ENCODE peak calls at places on chromosomes 12 and 14, in seven cellular contexts. Q is cardiac muscle cell; K is CD4-positive, alpha-beta T cell; F is Caki2; M is neural crest cell; U is NCI-H524 treated with DMSO at 0.1 percent for 48 hours; L is T-cell. N is an unnamed sample.

GRCh38 chr14:76961631-76962302 is 66.7 kb downstream of the IRF2BPL start:
- DNase-seq in Q (peak), K (peak), F (peak), M (peak), U (no peak), L (peak), N (peak)

GRCh38 chr14:36027354-36027753 is 149.2 kb downstream of the PTCSC3 start:
- DNase-seq in Q (no peak), K (no peak), F (no peak), M (no peak), U (no peak), L (no peak), N (no peak)

GRCh38 chr14:95023886-95024285 is 133.4 kb downstream of the DICER1 start:
- DNase-seq in Q (peak), K (no peak), F (no peak), M (no peak), U (no peak), L (no peak), N (peak)

GRCh38 chr12:32379213-32379612 is 20.1 kb upstream of the FGD4 start:
- DNase-seq in Q (no peak), K (no peak), F (no peak), M (no peak), U (no peak), L (no peak), N (no peak)

GRCh38 chr12:96434107-96434506 is 33.9 kb upstream of the CDK17 start:
- DNase-seq in Q (peak), K (peak), F (peak), M (no peak), U (no peak), L (peak), N (peak)

GRCh38 chr12:79414252-79414651 is 276.5 kb downstream of the PAWR start:
- DNase-seq in Q (no peak), K (no peak), F (no peak), M (no peak), U (no peak), L (no peak), N (no peak)

GRCh38 chr12:63844391-63845341 is at the start of gene SRGAP1:
- DNase-seq in Q (peak), K (no peak), F (peak), M (peak), U (no peak), L (no peak), N (peak)

GRCh38 chr14:101466456-101467180 is 94.7 kb upstream of the DIO3 start:
- DNase-seq in Q (no peak), K (no peak), F (no peak), M (no peak), U (no peak), L (no peak), N (no peak)

GRCh38 chr14:45785240-45785639 is 532.2 kb upstream of the MIS18BP1 start:
- DNase-seq in Q (no peak), K (no peak), F (no peak), M (no peak), U (no peak), L (no peak), N (no peak)

GRCh38 chr14:102796661-102797190 is 19.5 kb downstream of the TRAF3 start:
- DNase-seq in Q (no peak), K (no peak), F (no peak), M (no peak), U (no peak), L (no peak), N (no peak)

GRCh38 chr12:6960291-6961277 is 9.4 kb downstream of the PTPN6 start:
- DNase-seq in Q (peak), K (no peak), F (no peak), M (no peak), U (no peak), L (no peak), N (peak)

GRCh38 chr14:97917169-97917568 is 1120.0 kb downstream of the VRK1 start:
- DNase-seq in Q (no peak), K (no peak), F (no peak), M (no peak), U (no peak), L (no peak), N (no peak)

GRCh38 chr12:47858511-47859266 is 39.0 kb upstream of the HDAC7 start:
- DNase-seq in Q (no peak), K (no peak), F (no peak), M (no peak), U (no peak), L (no peak), N (peak)

GRCh38 chr14:84465890-84466289 is 1064.1 kb upstream of the FLRT2 start:
- DNase-seq in Q (peak), K (no peak), F (no peak), M (no peak), U (no peak), L (no peak), N (no peak)

GRCh38 chr12:118065380-118065779 is 4.4 kb upstream of the WSB2 start:
- DNase-seq in Q (no peak), K (no peak), F (no peak), M (no peak), U (no peak), L (no peak), N (no peak)

GRCh38 chr14:32354716-32355115 is 25.6 kb downstream of the AKAP6 start:
- DNase-seq in Q (no peak), K (no peak), F (no peak), M (no peak), U (peak), L (no peak), N (no peak)

GRCh38 chr14:102993523-102993922 is 63.8 kb downstream of the CDC42BPB start:
- DNase-seq in Q (peak), K (no peak), F (peak), M (no peak), U (no peak), L (no peak), N (peak)

GRCh38 chr12:131564843-131565242 is 146.0 kb upstream of the SFSWAP start:
- DNase-seq in Q (no peak), K (no peak), F (no peak), M (no peak), U (no peak), L (no peak), N (no peak)